ENCODE peak calls at places on chromosomes 11 and 22, in seven cellular contexts. One of them, this sample, is unnamed.
A peak's percentile ranks its signal among the peaks of the same experiment; 100 is the strongest.

GRCh38 chr22:39444937-39445465 is 11.8 kb upstream of the MGAT3 start:
- DNase-seq in Panc1: no peak
- DNase-seq in AG09309: no peak
- DNase-seq in AG10803: no peak
- DNase-seq in A549: no peak
- DNase-seq in adrenal gland: no peak
- DNase-seq in SK-N-SH: no peak
- DNase-seq in this sample: no peak

GRCh38 chr11:46472662-46472994 is 81.1 kb upstream of the CHRM4 start:
- DNase-seq in adrenal gland: peak; percentile 84
- DNase-seq in AG10803: no peak
- DNase-seq in AG09309: no peak
- DNase-seq in Panc1: no peak
- DNase-seq in SK-N-SH: no peak
- DNase-seq in A549: no peak
- DNase-seq in this sample: no peak

GRCh38 chr22:42962295-42963230 is 52.4 kb downstream of the PACSIN2 start:
- DNase-seq in adrenal gland: no peak
- DNase-seq in AG09309: no peak
- DNase-seq in Panc1: no peak
- DNase-seq in SK-N-SH: no peak
- DNase-seq in A549: no peak
- DNase-seq in AG10803: peak; percentile 35
- DNase-seq in this sample: no peak

GRCh38 chr11:97909544-97910394 is 1111.0 kb upstream of the CNTN5 start:
- DNase-seq in AG10803: peak; percentile 35
- DNase-seq in Panc1: no peak
- DNase-seq in adrenal gland: no peak
- DNase-seq in SK-N-SH: no peak
- DNase-seq in A549: no peak
- DNase-seq in AG09309: no peak
- DNase-seq in this sample: no peak

GRCh38 chr11:64848214-64848778 is 3.8 kb upstream of the CDC42BPG start:
- DNase-seq in AG09309: no peak
- DNase-seq in AG10803: no peak
- DNase-seq in A549: no peak
- DNase-seq in Panc1: no peak
- DNase-seq in SK-N-SH: no peak
- DNase-seq in adrenal gland: no peak
- DNase-seq in this sample: no peak

GRCh38 chr11:62444271-62444833 is 25.5 kb downstream of the SCGB1A1 start:
- DNase-seq in A549: no peak
- DNase-seq in adrenal gland: peak; percentile 34
- DNase-seq in SK-N-SH: peak; percentile 92
- DNase-seq in AG10803: peak; percentile 80
- DNase-seq in AG09309: no peak
- DNase-seq in Panc1: no peak
- DNase-seq in this sample: no peak

GRCh38 chr11:118998388-118998717 is 415 bp downstream of the CENATAC start:
- DNase-seq in AG09309: no peak
- DNase-seq in SK-N-SH: no peak
- DNase-seq in Panc1: no peak
- DNase-seq in AG10803: no peak
- DNase-seq in A549: no peak
- DNase-seq in adrenal gland: no peak
- DNase-seq in this sample: no peak

GRCh38 chr22:46770151-46770641 is 7.7 kb downstream of the TBC1D22A start:
- DNase-seq in Panc1: no peak
- DNase-seq in AG09309: no peak
- DNase-seq in A549: no peak
- DNase-seq in AG10803: no peak
- DNase-seq in adrenal gland: no peak
- DNase-seq in SK-N-SH: no peak
- DNase-seq in this sample: no peak

GRCh38 chr11:65183201-65183891 is 1.6 kb downstream of the CAPN1 start:
- DNase-seq in adrenal gland: no peak
- DNase-seq in A549: no peak
- DNase-seq in AG09309: no peak
- DNase-seq in AG10803: no peak
- DNase-seq in SK-N-SH: no peak
- DNase-seq in Panc1: no peak
- DNase-seq in this sample: no peak

GRCh38 chr22:35950262-35950661 is 78.4 kb downstream of the RBFOX2 start:
- DNase-seq in AG09309: no peak
- DNase-seq in A549: no peak
- DNase-seq in SK-N-SH: no peak
- DNase-seq in adrenal gland: no peak
- DNase-seq in Panc1: no peak
- DNase-seq in AG10803: no peak
- DNase-seq in this sample: no peak

GRCh38 chr11:96012086-96012824 is 88.3 kb upstream of the MTMR2 start:
- DNase-seq in AG10803: peak; percentile 82
- DNase-seq in Panc1: peak; percentile 39
- DNase-seq in A549: peak; percentile 51
- DNase-seq in adrenal gland: peak; percentile 17
- DNase-seq in SK-N-SH: peak; percentile 59
- DNase-seq in AG09309: peak; percentile 47
- DNase-seq in this sample: peak; percentile 99

GRCh38 chr11:47259178-47259977 is 1.6 kb downstream of the NR1H3 start:
- DNase-seq in A549: peak; percentile 75
- DNase-seq in adrenal gland: no peak
- DNase-seq in SK-N-SH: peak; percentile 74
- DNase-seq in AG10803: peak; percentile 31
- DNase-seq in AG09309: no peak
- DNase-seq in Panc1: no peak
- DNase-seq in this sample: no peak

GRCh38 chr11:36409152-36409713 is 100.8 kb downstream of the TRAF6 start:
- DNase-seq in Panc1: no peak
- DNase-seq in AG10803: no peak
- DNase-seq in A549: no peak
- DNase-seq in adrenal gland: no peak
- DNase-seq in AG09309: no peak
- DNase-seq in SK-N-SH: no peak
- DNase-seq in this sample: no peak

GRCh38 chr11:2138436-2139117 is 612 bp downstream of the IGF2 start:
- DNase-seq in SK-N-SH: no peak
- DNase-seq in AG09309: no peak
- DNase-seq in AG10803: no peak
- DNase-seq in A549: no peak
- DNase-seq in Panc1: no peak
- DNase-seq in adrenal gland: no peak
- DNase-seq in this sample: no peak

GRCh38 chr22:46090051-46090591 is 60.2 kb upstream of the PPARA start:
- DNase-seq in AG10803: no peak
- DNase-seq in SK-N-SH: no peak
- DNase-seq in Panc1: no peak
- DNase-seq in AG09309: no peak
- DNase-seq in adrenal gland: peak; percentile 96
- DNase-seq in A549: no peak
- DNase-seq in this sample: no peak

GRCh38 chr11:57249384-57250319 is 12.6 kb upstream of the APLNR start:
- DNase-seq in AG10803: peak; percentile 53
- DNase-seq in SK-N-SH: no peak
- DNase-seq in A549: peak; percentile 31
- DNase-seq in AG09309: peak; percentile 16
- DNase-seq in Panc1: peak; percentile 47
- DNase-seq in adrenal gland: peak; percentile 67
- DNase-seq in this sample: no peak

GRCh38 chr11:16820324-16821092 is 82.1 kb downstream of the C11orf58 start:
- DNase-seq in AG10803: peak; percentile 78
- DNase-seq in SK-N-SH: peak; percentile 74
- DNase-seq in AG09309: peak; percentile 17
- DNase-seq in adrenal gland: peak; percentile 87
- DNase-seq in Panc1: peak; percentile 46
- DNase-seq in A549: peak; percentile 82
- DNase-seq in this sample: no peak

GRCh38 chr11:67030976-67031375 is 8.0 kb downstream of the SYT12 start:
- DNase-seq in adrenal gland: no peak
- DNase-seq in A549: no peak
- DNase-seq in AG10803: no peak
- DNase-seq in AG09309: no peak
- DNase-seq in Panc1: no peak
- DNase-seq in SK-N-SH: no peak
- DNase-seq in this sample: no peak

GRCh38 chr11:107931206-107931605 is 3.0 kb downstream of the RAB39A start:
- DNase-seq in AG10803: no peak
- DNase-seq in Panc1: peak; percentile 32
- DNase-seq in A549: no peak
- DNase-seq in adrenal gland: no peak
- DNase-seq in AG09309: no peak
- DNase-seq in SK-N-SH: no peak
- DNase-seq in this sample: no peak

GRCh38 chr22:33022231-33022630 is 36.0 kb downstream of the SYN3 start:
- DNase-seq in AG09309: no peak
- DNase-seq in SK-N-SH: no peak
- DNase-seq in Panc1: no peak
- DNase-seq in AG10803: no peak
- DNase-seq in adrenal gland: no peak
- DNase-seq in A549: no peak
- DNase-seq in this sample: no peak

GRCh38 chr22:45632791-45633515 is 38.7 kb upstream of the ATXN10 start:
- DNase-seq in A549: no peak
- DNase-seq in adrenal gland: no peak
- DNase-seq in Panc1: no peak
- DNase-seq in SK-N-SH: no peak
- DNase-seq in AG10803: no peak
- DNase-seq in AG09309: no peak
- DNase-seq in this sample: no peak

GRCh38 chr22:32353292-32353691 is 4.4 kb upstream of the RFPL3 start:
- DNase-seq in A549: no peak
- DNase-seq in adrenal gland: no peak
- DNase-seq in AG10803: no peak
- DNase-seq in AG09309: no peak
- DNase-seq in Panc1: no peak
- DNase-seq in SK-N-SH: no peak
- DNase-seq in this sample: no peak

DNA sequence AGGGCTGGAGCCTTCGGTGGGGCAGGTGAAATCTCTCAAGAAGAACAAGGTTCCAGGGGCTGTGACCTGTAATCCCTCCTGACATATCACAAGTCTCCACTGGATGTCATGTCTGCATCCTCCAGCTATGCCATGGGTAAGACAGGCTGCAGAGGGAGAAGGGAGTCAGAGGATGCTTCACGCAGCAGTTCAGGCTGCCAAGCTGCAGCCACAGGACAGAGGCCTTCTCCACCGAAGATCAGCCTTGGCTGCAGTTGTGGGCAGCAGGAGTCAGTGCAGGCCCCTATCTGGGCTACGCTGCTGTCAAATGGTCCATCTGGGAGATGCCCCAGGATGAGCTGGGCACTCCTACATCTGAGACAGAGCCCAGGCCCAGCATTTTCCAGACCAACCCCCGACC is 25.0 kb downstream of the DKK3 start:
- DNase-seq in Panc1: no peak
- DNase-seq in SK-N-SH: no peak
- DNase-seq in AG10803: no peak
- DNase-seq in adrenal gland: no peak
- DNase-seq in A549: no peak
- DNase-seq in AG09309: no peak
- DNase-seq in this sample: no peak
- TF ChIP-seq CTCF in Panc1: no peak
- TF ChIP-seq CTCF in SK-N-SH: no peak
- TF ChIP-seq CTCF in AG10803: no peak
- TF ChIP-seq CTCF in adrenal gland: no peak
- TF ChIP-seq CTCF in A549: no peak
- TF ChIP-seq CTCF in AG09309: no peak
- TF ChIP-seq CTCF in this sample: no peak

DNA sequence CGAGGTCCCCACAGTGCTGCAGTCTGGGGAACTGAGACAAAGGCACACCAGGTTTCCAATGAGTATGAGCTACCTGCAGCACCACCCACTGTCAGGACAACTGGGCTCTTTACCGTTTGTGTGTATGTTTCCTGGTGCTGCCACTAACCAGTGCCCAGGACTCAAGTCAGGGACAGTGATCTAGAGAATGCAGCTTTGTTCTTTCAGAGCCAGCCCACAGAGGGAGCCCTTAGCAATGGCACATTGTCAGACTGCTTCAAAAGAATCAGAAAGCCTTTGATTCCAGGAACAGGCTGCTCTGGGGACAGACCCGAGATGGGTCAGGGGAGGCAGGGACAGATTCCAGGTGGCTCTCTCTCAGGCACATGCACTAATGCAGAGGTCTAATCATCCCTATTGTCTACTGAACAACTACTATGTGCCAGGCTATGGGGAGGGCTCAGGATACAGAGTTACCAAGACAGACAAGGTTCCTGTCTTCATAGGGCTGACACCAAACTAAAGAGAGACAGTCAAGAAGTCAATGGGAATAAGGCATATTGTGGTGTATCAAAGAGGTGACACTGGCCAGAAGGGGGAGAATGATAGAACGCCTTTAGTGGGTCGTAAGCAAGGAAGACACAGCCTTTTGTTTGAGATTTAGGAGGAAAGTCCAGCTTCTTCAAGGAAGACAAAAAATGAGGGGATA is 103.7 kb downstream of the VPREB1 start:
- DNase-seq in A549: no peak
- DNase-seq in AG09309: no peak
- DNase-seq in adrenal gland: no peak
- DNase-seq in SK-N-SH: no peak
- DNase-seq in Panc1: no peak
- DNase-seq in AG10803: no peak
- DNase-seq in this sample: no peak
- TF ChIP-seq CTCF in A549: no peak
- TF ChIP-seq CTCF in AG09309: peak; percentile 21
- TF ChIP-seq CTCF in adrenal gland: no peak
- TF ChIP-seq CTCF in SK-N-SH: no peak
- TF ChIP-seq CTCF in Panc1: peak; percentile 27
- TF ChIP-seq CTCF in AG10803: peak; percentile 10
- TF ChIP-seq CTCF in this sample: peak; percentile 49

GRCh38 chr11:120021978-120022377 is 115.9 kb downstream of the TRIM29 start:
- DNase-seq in AG09309: no peak
- DNase-seq in A549: no peak
- DNase-seq in AG10803: no peak
- DNase-seq in SK-N-SH: no peak
- DNase-seq in Panc1: no peak
- DNase-seq in adrenal gland: no peak
- DNase-seq in this sample: no peak
- TF ChIP-seq CTCF in AG09309: no peak
- TF ChIP-seq CTCF in A549: no peak
- TF ChIP-seq CTCF in AG10803: no peak
- TF ChIP-seq CTCF in SK-N-SH: no peak
- TF ChIP-seq CTCF in Panc1: no peak
- TF ChIP-seq CTCF in adrenal gland: no peak
- TF ChIP-seq CTCF in this sample: no peak

DNA sequence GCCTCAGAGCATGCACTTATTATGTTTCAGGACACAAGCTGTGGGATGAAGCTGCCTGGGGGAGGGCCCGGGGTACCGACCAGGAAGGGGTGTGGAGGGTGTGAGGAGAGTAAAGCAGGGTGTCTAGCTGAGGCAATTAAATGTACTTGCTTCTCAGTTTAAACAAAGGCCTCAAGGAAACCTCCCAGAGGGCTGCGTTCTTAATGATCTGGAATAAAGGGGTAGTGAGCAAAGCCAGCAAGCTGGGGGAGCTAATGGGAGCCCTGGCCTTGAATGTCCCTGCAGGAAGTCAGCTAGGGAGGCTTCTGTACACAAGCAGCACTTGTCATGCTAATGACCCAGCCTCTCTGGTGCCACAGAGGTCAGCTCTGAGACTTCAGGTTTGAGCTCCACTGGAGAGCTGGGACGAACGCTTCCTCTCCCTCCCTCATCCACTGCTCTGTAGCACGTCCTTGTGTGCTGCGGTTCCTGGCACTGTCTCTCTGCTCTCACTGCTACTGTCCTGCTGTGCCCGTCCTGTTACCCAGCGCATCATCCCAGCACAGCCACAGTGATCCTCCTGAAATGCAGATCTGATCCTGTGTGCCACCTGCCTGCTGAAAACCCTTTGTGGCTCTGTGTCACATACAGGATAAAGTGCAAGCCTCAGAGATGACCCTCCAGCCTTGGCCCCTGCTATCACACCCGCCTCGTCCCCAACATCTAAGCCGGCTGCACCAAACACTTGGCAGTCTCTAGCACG is 159.7 kb downstream of the DBX1 start:
- DNase-seq in AG10803: no peak
- DNase-seq in Panc1: no peak
- DNase-seq in adrenal gland: no peak
- DNase-seq in SK-N-SH: no peak
- DNase-seq in AG09309: no peak
- DNase-seq in A549: no peak
- DNase-seq in this sample: no peak
- TF ChIP-seq CTCF in AG10803: no peak
- TF ChIP-seq CTCF in Panc1: no peak
- TF ChIP-seq CTCF in adrenal gland: no peak
- TF ChIP-seq CTCF in SK-N-SH: no peak
- TF ChIP-seq CTCF in AG09309: no peak
- TF ChIP-seq CTCF in A549: no peak
- TF ChIP-seq CTCF in this sample: no peak